ENCODE peak calls at places on chromosomes 13 and 19, in four cellular contexts. G, O, X and J are unnamed samples.

GRCh38 chr19:3868770-3869456 is at the start of gene ZFR2:
- DNase-seq in O (peak), X (no peak), G (no peak), J (peak)

GRCh38 chr19:9877775-9878510 is 42.8 kb downstream of the PIN1 start:
- DNase-seq in G (peak), X (peak), O (no peak), J (no peak)

GRCh38 chr19:11478167-11479089 is 2.4 kb downstream of the ELAVL3 start:
- DNase-seq in X (no peak), G (no peak), O (no peak), J (no peak)

GRCh38 chr19:45526143-45526542 is 18.9 kb downstream of the VASP start:
- DNase-seq in G (peak), X (peak), O (peak), J (no peak)

GRCh38 chr19:1307320-1307719 is 21.6 kb downstream of the EFNA2 start:
- DNase-seq in X (no peak), O (no peak), G (no peak), J (no peak)

GRCh38 chr19:31694761-31695160 is 345.5 kb upstream of the TSHZ3 start:
- DNase-seq in O (no peak), G (no peak), X (no peak), J (no peak)

GRCh38 chr13:57633141-57633949 is 1.8 kb downstream of the PCDH17 start:
- DNase-seq in X (peak), O (no peak), G (no peak), J (peak)

GRCh38 chr19:11111771-11112144 is 22.5 kb downstream of the LDLR start:
- DNase-seq in G (no peak), O (no peak), X (no peak), J (no peak)

GRCh38 chr19:38944981-38945506 is 14.3 kb downstream of the MRPS12 start:
- DNase-seq in O (no peak), G (no peak), X (no peak), J (no peak)

GRCh38 chr13:35804901-35805300 is 326.3 kb downstream of the DCLK1 start:
- DNase-seq in G (no peak), O (no peak), X (peak), J (no peak)

GRCh38 chr13:112819111-112819510 is 129.3 kb downstream of the ATP11A start:
- DNase-seq in O (no peak), G (no peak), X (no peak), J (no peak)

GRCh38 chr13:20136781-20137703 is 23.8 kb downstream of the GJA3 start:
- DNase-seq in O (no peak), G (no peak), X (peak), J (peak)

GRCh38 chr13:112714772-112715569 is 25.1 kb downstream of the ATP11A start:
- DNase-seq in O (no peak), X (no peak), G (no peak), J (no peak)

GRCh38 chr19:2942928-2943640 is 1.7 kb downstream of the ZNF77 start:
- DNase-seq in O (no peak), X (no peak), G (no peak), J (no peak)

GRCh38 chr19:8512115-8512967 is 1.6 kb downstream of the ZNF414 start:
- DNase-seq in X (no peak), G (peak), O (peak), J (peak)

GRCh38 chr19:45470147-45471081 is 2.6 kb downstream of the FOSB start:
- DNase-seq in G (peak), O (peak), X (peak), J (peak)

GRCh38 chr19:19342086-19343015 is 21.7 kb downstream of the MAU2 start:
- DNase-seq in O (no peak), G (peak), X (peak), J (no peak)

GRCh38 chr13:49733181-49733951 is 42.1 kb upstream of the EBPL start:
- DNase-seq in O (no peak), G (peak), X (peak), J (no peak)

GRCh38 chr19:10533656-10534386 is 9.9 kb upstream of the ATG4D start:
- DNase-seq in G (peak), O (no peak), X (peak), J (no peak)

GRCh38 chr13:57409656-57410055 is 221.9 kb upstream of the PCDH17 start:
- DNase-seq in G (no peak), X (no peak), O (no peak), J (no peak)

GRCh38 chr19:13025819-13026477 is 30.7 kb downstream of the NFIX start:
- DNase-seq in G (no peak), O (no peak), X (no peak), J (no peak)

GRCh38 chr13:100269837-100270236 is 180.9 kb downstream of the PCCA start:
- DNase-seq in O (no peak), X (peak), G (peak), J (no peak)

GRCh38 chr19:39746836-39747529 is 9.2 kb upstream of the CLC start:
- DNase-seq in O (no peak), X (no peak), G (no peak), J (no peak)

GRCh38 chr13:44022196-44022595 is 142.5 kb downstream of the LACC1 start:
- DNase-seq in G (peak), X (peak), O (no peak), J (no peak)

GRCh38 chr13:78487707-78488106 is 115.6 kb downstream of the POU4F1 start:
- DNase-seq in G (no peak), X (no peak), O (no peak), J (no peak)

GRCh38 chr13:74796126-74796643 is 662.0 kb upstream of the KLF12 start:
- DNase-seq in G (no peak), X (no peak), O (no peak), J (no peak)

GRCh38 chr13:103799028-103799427 is 732.8 kb upstream of the SLC10A2 start:
- DNase-seq in O (no peak), X (no peak), G (no peak), J (no peak)

DNA sequence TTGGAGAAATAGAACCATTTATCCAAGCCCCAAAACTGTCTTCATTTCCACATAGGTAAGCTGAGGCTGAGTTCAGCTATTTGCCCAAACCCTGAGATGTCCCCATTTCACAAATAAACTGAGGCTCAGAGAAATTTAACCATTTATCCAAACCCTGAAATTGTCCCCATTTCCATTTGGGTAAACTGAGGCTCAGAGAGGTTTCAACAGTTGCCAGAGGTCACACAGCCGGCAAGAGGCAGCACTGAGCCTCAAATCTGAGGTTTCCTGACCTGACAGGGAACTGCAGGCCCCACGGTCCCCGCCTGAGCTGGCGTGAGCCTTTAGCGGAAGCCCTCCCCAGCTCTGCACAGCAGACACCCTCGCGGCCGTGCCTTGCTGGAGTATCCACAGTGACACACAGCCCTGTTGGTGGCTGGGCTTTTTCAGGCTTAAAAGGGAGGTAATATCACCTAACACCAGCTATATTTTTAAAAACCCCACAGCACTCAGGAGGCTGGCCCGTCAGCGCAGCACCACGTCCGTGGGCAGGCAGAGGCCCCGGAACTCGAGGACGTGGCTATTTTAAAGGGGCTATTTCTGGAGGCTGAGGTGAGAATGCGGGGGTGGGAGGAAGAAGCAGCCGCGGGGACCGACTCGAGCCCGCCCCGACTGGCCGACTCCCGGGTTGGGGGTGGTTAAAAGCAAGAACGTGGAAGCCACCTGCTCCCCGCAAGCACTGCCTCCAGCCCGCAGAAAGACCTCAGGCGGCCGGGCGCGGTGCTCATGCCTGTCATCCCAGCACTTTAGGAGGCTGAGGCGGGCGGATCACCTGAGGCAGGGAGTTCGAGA is 18.5 kb downstream of the PTPRS start:
- DNase-seq in X (no peak), O (no peak), G (no peak), J (peak)
- TF ChIP-seq CTCF in X (no peak), O (no peak), G (no peak), J (peak)

GRCh38 chr13:111345682-111346081 is 25.2 kb downstream of the TEX29 start:
- DNase-seq in G (no peak), X (no peak), O (no peak), J (no peak)

GRCh38 chr13:111342716-111343115 is 22.3 kb downstream of the TEX29 start:
- DNase-seq in O (no peak), X (no peak), G (no peak), J (no peak)

GRCh38 chr13:111346281-111346680 is 25.8 kb downstream of the TEX29 start:
- DNase-seq in G (no peak), X (no peak), O (no peak), J (no peak)

GRCh38 chr13:111343186-111343805 is 22.9 kb downstream of the TEX29 start:
- DNase-seq in O (no peak), X (no peak), G (no peak), J (no peak)

GRCh38 chr13:111344471-111345191 is 24.2 kb downstream of the TEX29 start:
- DNase-seq in O (no peak), G (peak), X (peak), J (no peak)
- TF ChIP-seq CTCF in O (peak), G (peak), X (no peak), J (no peak)

GRCh38 chr13:60627071-60627686 is 230.2 kb downstream of the TDRD3 start:
- DNase-seq in G (peak), O (peak), X (peak), J (peak)
- TF ChIP-seq CTCF in G (peak), O (peak), X (peak), J (peak)

GRCh38 chr13:84653915-84654534 is 771.8 kb upstream of the SLITRK1 start:
- DNase-seq in G (no peak), X (no peak), O (no peak), J (no peak)

GRCh38 chr13:84649853-84650252 is 767.6 kb upstream of the SLITRK1 start:
- DNase-seq in O (no peak), X (peak), G (peak), J (no peak)

GRCh38 chr13:84648069-84648640 is 765.9 kb upstream of the SLITRK1 start:
- DNase-seq in X (no peak), O (no peak), G (peak), J (no peak)

GRCh38 chr13:84654654-84655244 is 772.5 kb upstream of the SLITRK1 start:
- DNase-seq in X (no peak), G (no peak), O (no peak), J (no peak)

DNA sequence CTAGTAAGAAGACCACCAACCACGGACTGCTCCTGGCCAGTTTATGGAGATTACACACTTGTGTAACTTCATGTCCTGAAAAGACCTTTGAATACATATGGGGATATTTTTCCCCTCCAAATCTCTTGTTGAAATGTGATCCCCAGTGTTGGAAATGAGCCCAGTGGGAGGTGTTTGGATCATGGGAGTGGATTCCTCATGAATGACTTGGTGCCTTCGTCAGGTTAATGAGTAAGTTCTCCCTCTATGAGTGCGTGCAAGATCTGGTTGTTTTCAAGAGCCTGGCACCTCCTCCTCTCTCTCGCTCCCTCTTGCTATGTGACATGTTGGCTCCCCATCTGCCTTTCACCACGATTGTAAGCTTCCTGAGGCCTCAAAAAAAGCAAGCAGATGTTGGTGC is 769.0 kb upstream of the SLITRK1 start:
- DNase-seq in O (no peak), G (peak), X (peak), J (no peak)
- TF ChIP-seq CTCF in O (no peak), G (no peak), X (no peak), J (no peak)

GRCh38 chr19:43429395-43429794 is 14.7 kb downstream of the TEX101 start:
- DNase-seq in O (no peak), G (no peak), X (no peak), J (no peak)

GRCh38 chr19:43430976-43431375 is 16.3 kb downstream of the TEX101 start:
- DNase-seq in X (no peak), O (no peak), G (no peak), J (no peak)

GRCh38 chr19:43433689-43434088 is 19.0 kb downstream of the TEX101 start:
- DNase-seq in X (no peak), O (no peak), G (no peak), J (no peak)

GRCh38 chr19:43432866-43433673 is 18.4 kb downstream of the TEX101 start:
- DNase-seq in O (peak), X (peak), G (peak), J (peak)

DNA sequence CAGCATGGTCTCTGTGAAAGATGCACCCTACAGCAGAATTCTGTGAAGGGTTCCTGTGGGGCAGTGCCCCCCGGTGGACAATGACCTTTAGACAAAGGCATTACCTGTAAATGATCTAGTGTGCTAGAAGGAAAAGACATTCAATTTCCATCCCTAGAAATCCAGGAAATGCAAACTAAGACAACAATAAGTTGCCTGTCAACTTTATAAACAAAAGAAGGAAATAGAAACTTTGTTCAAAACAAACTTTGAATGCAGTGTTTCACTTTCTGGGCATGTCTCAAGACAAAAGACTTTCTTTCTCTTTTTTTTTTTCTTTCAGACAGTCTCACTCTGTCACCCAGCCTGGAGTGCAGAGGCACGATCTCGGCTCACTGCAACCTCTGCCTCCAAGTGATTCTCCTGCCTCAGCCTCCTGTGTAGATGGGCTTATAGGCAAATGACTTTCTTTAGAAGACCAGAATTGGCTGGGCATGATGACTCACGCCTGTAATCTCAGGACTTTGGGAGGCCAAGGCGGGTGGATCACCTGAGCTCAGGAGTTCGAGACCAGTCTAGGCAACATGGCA is 15.5 kb downstream of the TEX101 start:
- DNase-seq in G (no peak), X (no peak), O (no peak), J (peak)
- TF ChIP-seq CTCF in G (no peak), X (no peak), O (peak), J (no peak)